ENCODE peak calls at places on chromosomes 3 and 15, in four cellular contexts. K is suprapubic skin, H is ovary, N is A549. P is an unnamed sample.

GRCh38 chr15:101455291-101455916 is 34.1 kb downstream of the PCSK6 start:
- DNase-seq in N (no peak), K (no peak), H (no peak), P (no peak)

GRCh38 chr3:23659840-23660430 is 145.8 kb upstream of the UBE2E1 start:
- DNase-seq in N (no peak), H (no peak), K (no peak), P (no peak)

GRCh38 chr3:75983609-75984290 is 198.4 kb upstream of the ZNF717 start:
- DNase-seq in H (no peak), N (no peak), K (no peak), P (no peak)

GRCh38 chr3:62558549-62559112 is 185.3 kb upstream of the FEZF2 start:
- DNase-seq in K (no peak), N (peak; percentile 13), H (no peak), P (no peak)

GRCh38 chr15:34182942-34183341 is 27.0 kb downstream of the KATNBL1 start:
- DNase-seq in N (no peak), H (no peak), K (no peak), P (no peak)

GRCh38 chr15:58985443-58985842 is 2.0 kb upstream of the RNF111 start:
- DNase-seq in N (no peak), H (no peak), K (peak; percentile 82), P (no peak)

GRCh38 chr3:4766716-4767499 is 212.3 kb upstream of the BHLHE40 start:
- DNase-seq in N (no peak), K (no peak), H (no peak), P (no peak)

GRCh38 chr3:48446043-48446424 is 503 bp upstream of the ATRIP start:
- DNase-seq in K (no peak), N (no peak), H (no peak), P (no peak)

GRCh38 chr3:165195226-165195625 is 958 bp downstream of the SLITRK3 start:
- DNase-seq in K (no peak), N (no peak), H (no peak), P (no peak)

GRCh38 chr3:11050666-11051323 is 58.2 kb downstream of the SLC6A1 start:
- DNase-seq in H (no peak), K (no peak), N (no peak), P (no peak)

GRCh38 chr3:178385280-178385952 is 150.8 kb upstream of the KCNMB2 start:
- DNase-seq in H (peak; percentile 26), K (no peak), N (no peak), P (no peak)

GRCh38 chr3:87088366-87088983 is 97.5 kb upstream of the VGLL3 start:
- DNase-seq in H (no peak), N (no peak), K (no peak), P (no peak)

GRCh38 chr3:87084868-87085267 is 93.9 kb upstream of the VGLL3 start:
- DNase-seq in N (no peak), K (no peak), H (no peak), P (no peak)

GRCh38 chr3:87088984-87089841 is 98.3 kb upstream of the VGLL3 start:
- DNase-seq in K (peak; percentile 84), H (peak; percentile 52), N (peak; percentile 46), P (peak; percentile 36)
- TF ChIP-seq POLR2A in K (peak; percentile 22), H (no peak), N (peak; percentile 64), P (no peak)

GRCh38 chr15:80487884-80488283 is 83.7 kb downstream of the ARNT2 start:
- DNase-seq in N (no peak), H (no peak), K (no peak), P (no peak)
- TF ChIP-seq EP300 in N (no peak), H (no peak), K (no peak), P (no peak)

DNA sequence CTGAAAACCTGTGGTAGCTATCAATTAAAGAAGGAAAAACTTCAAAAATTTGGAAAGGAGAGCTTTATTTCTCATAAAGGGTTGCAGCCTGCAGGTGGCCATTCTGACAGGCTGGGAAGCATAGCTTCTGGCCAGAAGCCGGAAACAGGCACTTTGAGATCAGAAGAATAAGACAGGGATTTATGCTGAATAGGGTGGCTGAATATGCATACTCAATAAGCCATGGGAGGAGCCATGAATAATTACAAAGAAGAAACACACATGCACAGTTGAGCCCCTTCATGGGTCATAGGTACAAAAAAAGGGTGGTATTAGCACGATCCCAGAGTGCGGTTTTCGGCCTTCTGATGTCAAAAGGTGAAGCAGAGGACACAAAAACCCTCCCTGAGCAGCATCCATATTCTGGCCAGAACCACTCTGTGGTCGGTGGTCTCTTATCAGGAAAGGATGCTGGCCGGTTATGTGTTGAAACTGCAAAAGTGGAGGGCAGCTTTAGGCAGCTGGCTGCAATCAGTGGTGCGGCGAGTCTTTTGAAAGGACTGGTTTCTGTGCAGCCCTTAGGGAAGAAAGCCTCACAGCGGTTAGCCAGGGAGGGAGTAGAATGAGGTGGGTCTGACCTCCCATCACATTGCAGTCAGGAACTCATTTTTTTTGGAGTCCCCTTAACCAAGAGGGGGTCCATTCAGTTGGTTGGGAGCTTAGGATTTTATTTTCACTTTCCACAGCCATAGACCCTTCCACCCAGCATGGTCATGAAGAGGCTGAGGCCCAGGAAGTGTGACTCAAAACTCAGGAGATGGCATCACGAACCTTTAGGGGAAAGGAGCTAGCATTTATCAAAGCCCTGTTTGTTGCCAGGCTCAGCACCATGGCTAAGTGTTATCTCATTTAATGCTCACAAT is 34.7 kb upstream of the CCDC174 start:
- DNase-seq in K (no peak), H (no peak), N (no peak), P (no peak)
- H3K27ac ChIP-seq in K (no peak overlapping the region), H (no peak overlapping the region), N (no peak overlapping the region), P (no peak overlapping the region)

GRCh38 chr15:48422401-48422800 is 91.2 kb downstream of the DUT start:
- DNase-seq in H (no peak), N (no peak), K (no peak), P (no peak)
- TF ChIP-seq POLR2A in H (no peak), N (no peak), K (no peak), P (no peak)

DNA sequence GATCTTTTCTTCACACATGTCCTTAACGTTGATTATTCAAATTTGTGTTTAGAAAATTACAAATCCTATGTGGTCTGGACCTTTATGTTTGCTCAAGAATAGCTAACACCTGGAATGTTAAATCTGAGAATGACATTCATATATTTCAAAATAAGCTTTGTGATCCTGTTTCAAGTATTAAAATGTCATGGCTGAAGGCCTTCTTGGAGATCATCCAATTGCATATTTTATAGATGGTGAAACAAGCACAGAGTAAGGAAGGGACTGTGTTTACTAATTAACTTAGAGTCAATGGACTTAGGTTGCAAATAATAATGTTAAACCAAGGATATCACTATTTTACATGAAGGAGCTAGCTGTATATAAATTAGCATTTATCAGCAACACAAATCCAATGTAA is 60.7 kb downstream of the ATP13A5 start:
- DNase-seq in K (no peak), N (no peak), H (no peak), P (no peak)
- TF ChIP-seq EP300 in K (no peak), N (no peak), H (no peak), P (no peak)

P was measured in stomach.